ENCODE peak calls at places on chromosomes 13 and 19, in nine cellular contexts. O, D, J, P, X, H, E, Q and R are unnamed samples.

GRCh38 chr13:35760678-35761308 is 284.3 kb upstream of the MAB21L1 start:
- DNase-seq in O (peak; percentile 22), D (no peak), J (no peak), P (no peak), X (no peak), H (no peak), E (no peak), Q (no peak), R (no peak)

GRCh38 chr13:23724196-23724970 is 154.2 kb downstream of the TNFRSF19 start:
- DNase-seq in O (no peak), D (no peak), J (no peak), P (no peak), X (peak; percentile 65), H (peak; percentile 74), E (no peak), Q (no peak), R (no peak)

GRCh38 chr19:44749318-44749717 is 810 bp downstream of the BCL3 start:
- DNase-seq in O (no peak), D (no peak), J (no peak), P (no peak), X (no peak), H (no peak), E (no peak), Q (no peak), R (no peak)

GRCh38 chr13:34748078-34748477 is 194.0 kb upstream of the NBEA start:
- DNase-seq in O (no peak), D (no peak), J (no peak), P (peak; percentile 34), X (no peak), H (peak; percentile 26), E (no peak), Q (no peak), R (peak; percentile 97)

GRCh38 chr19:55591555-55591954 is 7.8 kb downstream of the FIZ1 start:
- DNase-seq in O (no peak), D (no peak), J (no peak), P (no peak), X (no peak), H (no peak), E (no peak), Q (no peak), R (no peak)

GRCh38 chr19:7355151-7355845 is 6.6 kb downstream of the ARHGEF18 start:
- DNase-seq in O (peak; percentile 60), D (no peak), J (no peak), P (no peak), X (no peak), H (peak; percentile 48), E (no peak), Q (no peak), R (no peak)

GRCh38 chr19:29211562-29212416 is 1.2 kb downstream of the UQCRFS1 start:
- DNase-seq in O (peak; percentile 19), D (no peak), J (no peak), P (no peak), X (no peak), H (peak; percentile 50), E (no peak), Q (no peak), R (no peak)

GRCh38 chr13:31733709-31734108 is 5.6 kb upstream of the RXFP2 start:
- DNase-seq in O (no peak), D (no peak), J (no peak), P (no peak), X (no peak), H (no peak), E (no peak), Q (no peak), R (no peak)

GRCh38 chr13:32278456-32278855 is 36.7 kb downstream of the ZAR1L start:
- DNase-seq in O (peak; percentile 53), D (no peak), J (no peak), P (peak; percentile 20), X (no peak), H (peak; percentile 78), E (no peak), Q (no peak), R (no peak)

GRCh38 chr19:482186-483041 is 13.9 kb upstream of the MADCAM1 start:
- DNase-seq in O (no peak), D (no peak), J (no peak), P (no peak), X (no peak), H (no peak), E (no peak), Q (no peak), R (no peak)